ENCODE peak calls at places on chromosomes 13 and 19, in eight cellular contexts. One of them, this sample, is unnamed.

GRCh38 chr13:73702419-73703071 is 431.7 kb downstream of the KLF12 start:
- DNase-seq in GM12865: peak
- DNase-seq in IMR-90: no peak
- DNase-seq in A673: no peak
- DNase-seq in fibroblast of lung: peak
- DNase-seq in astrocyte: no peak
- DNase-seq in retinal pigment epithelial cell: no peak
- DNase-seq in neural progenitor cell: no peak
- DNase-seq in this sample: no peak

GRCh38 chr13:72536668-72537399 is 190.6 kb downstream of the MZT1 start:
- DNase-seq in GM12865: no peak
- DNase-seq in IMR-90: no peak
- DNase-seq in A673: no peak
- DNase-seq in fibroblast of lung: peak
- DNase-seq in astrocyte: peak
- DNase-seq in retinal pigment epithelial cell: no peak
- DNase-seq in neural progenitor cell: no peak
- DNase-seq in this sample: no peak

GRCh38 chr19:39518458-39518857 is 3.5 kb downstream of the SELENOV start:
- DNase-seq in GM12865: no peak
- DNase-seq in IMR-90: no peak
- DNase-seq in A673: no peak
- DNase-seq in fibroblast of lung: no peak
- DNase-seq in astrocyte: no peak
- DNase-seq in retinal pigment epithelial cell: no peak
- DNase-seq in neural progenitor cell: no peak
- DNase-seq in this sample: no peak

GRCh38 chr13:106291006-106291405 is 244.5 kb downstream of the EFNB2 start:
- DNase-seq in GM12865: no peak
- DNase-seq in IMR-90: peak
- DNase-seq in A673: no peak
- DNase-seq in fibroblast of lung: peak
- DNase-seq in astrocyte: peak
- DNase-seq in retinal pigment epithelial cell: no peak
- DNase-seq in neural progenitor cell: no peak
- DNase-seq in this sample: no peak

GRCh38 chr13:60164490-60164889 is 762 bp upstream of the DIAPH3 start:
- DNase-seq in GM12865: peak
- DNase-seq in IMR-90: peak
- DNase-seq in A673: no peak
- DNase-seq in fibroblast of lung: peak
- DNase-seq in astrocyte: no peak
- DNase-seq in retinal pigment epithelial cell: no peak
- DNase-seq in neural progenitor cell: peak
- DNase-seq in this sample: no peak

GRCh38 chr19:49560358-49560900 is 19.9 kb downstream of the NOSIP start:
- DNase-seq in GM12865: no peak
- DNase-seq in IMR-90: no peak
- DNase-seq in A673: no peak
- DNase-seq in fibroblast of lung: no peak
- DNase-seq in astrocyte: no peak
- DNase-seq in retinal pigment epithelial cell: no peak
- DNase-seq in neural progenitor cell: no peak
- DNase-seq in this sample: no peak

GRCh38 chr13:97976551-97977375 is 23.3 kb downstream of the IPO5 start:
- DNase-seq in GM12865: no peak
- DNase-seq in IMR-90: no peak
- DNase-seq in A673: peak
- DNase-seq in fibroblast of lung: no peak
- DNase-seq in astrocyte: no peak
- DNase-seq in retinal pigment epithelial cell: no peak
- DNase-seq in neural progenitor cell: no peak
- DNase-seq in this sample: no peak

GRCh38 chr19:1068111-1069001 is 1.4 kb downstream of the ARHGAP45 start:
- DNase-seq in GM12865: peak
- DNase-seq in IMR-90: no peak
- DNase-seq in A673: no peak
- DNase-seq in fibroblast of lung: no peak
- DNase-seq in astrocyte: no peak
- DNase-seq in retinal pigment epithelial cell: no peak
- DNase-seq in neural progenitor cell: no peak
- DNase-seq in this sample: no peak

GRCh38 chr13:74288361-74288911 is 154.2 kb upstream of the KLF12 start:
- DNase-seq in GM12865: peak
- DNase-seq in IMR-90: no peak
- DNase-seq in A673: peak
- DNase-seq in fibroblast of lung: no peak
- DNase-seq in astrocyte: peak
- DNase-seq in retinal pigment epithelial cell: no peak
- DNase-seq in neural progenitor cell: peak
- DNase-seq in this sample: peak

GRCh38 chr19:3364501-3364858 is 1.9 kb upstream of the NFIC start:
- DNase-seq in GM12865: no peak
- DNase-seq in IMR-90: no peak
- DNase-seq in A673: no peak
- DNase-seq in fibroblast of lung: no peak
- DNase-seq in astrocyte: no peak
- DNase-seq in retinal pigment epithelial cell: no peak
- DNase-seq in neural progenitor cell: no peak
- DNase-seq in this sample: no peak

GRCh38 chr19:33370783-33371182 is 2.7 kb upstream of the CEBPG start:
- DNase-seq in GM12865: no peak
- DNase-seq in IMR-90: no peak
- DNase-seq in A673: no peak
- DNase-seq in fibroblast of lung: no peak
- DNase-seq in astrocyte: no peak
- DNase-seq in retinal pigment epithelial cell: no peak
- DNase-seq in neural progenitor cell: no peak
- DNase-seq in this sample: no peak

GRCh38 chr19:44747739-44748425 is 626 bp upstream of the BCL3 start:
- DNase-seq in GM12865: no peak
- DNase-seq in IMR-90: peak
- DNase-seq in A673: peak
- DNase-seq in fibroblast of lung: peak
- DNase-seq in astrocyte: peak
- DNase-seq in retinal pigment epithelial cell: no peak
- DNase-seq in neural progenitor cell: peak
- DNase-seq in this sample: peak

GRCh38 chr13:80339578-80339840 is 1.4 kb downstream of the SPRY2 start:
- DNase-seq in GM12865: no peak
- DNase-seq in IMR-90: no peak
- DNase-seq in A673: peak
- DNase-seq in fibroblast of lung: peak
- DNase-seq in astrocyte: peak
- DNase-seq in retinal pigment epithelial cell: no peak
- DNase-seq in neural progenitor cell: peak
- DNase-seq in this sample: no peak

GRCh38 chr13:80340643-80341097 is 256 bp downstream of the SPRY2 start:
- DNase-seq in GM12865: peak
- DNase-seq in IMR-90: peak
- DNase-seq in A673: peak
- DNase-seq in fibroblast of lung: peak
- DNase-seq in astrocyte: peak
- DNase-seq in retinal pigment epithelial cell: no peak
- DNase-seq in neural progenitor cell: no peak
- DNase-seq in this sample: peak

GRCh38 chr13:80337706-80338105 is 3.2 kb downstream of the SPRY2 start:
- DNase-seq in GM12865: no peak
- DNase-seq in IMR-90: no peak
- DNase-seq in A673: no peak
- DNase-seq in fibroblast of lung: peak
- DNase-seq in astrocyte: peak
- DNase-seq in retinal pigment epithelial cell: no peak
- DNase-seq in neural progenitor cell: no peak
- DNase-seq in this sample: no peak

GRCh38 chr13:80339841-80340642 is 884 bp downstream of the SPRY2 start:
- DNase-seq in GM12865: peak
- DNase-seq in IMR-90: peak
- DNase-seq in A673: no peak
- DNase-seq in fibroblast of lung: peak
- DNase-seq in astrocyte: peak
- DNase-seq in retinal pigment epithelial cell: no peak
- DNase-seq in neural progenitor cell: peak
- DNase-seq in this sample: peak

DNA sequence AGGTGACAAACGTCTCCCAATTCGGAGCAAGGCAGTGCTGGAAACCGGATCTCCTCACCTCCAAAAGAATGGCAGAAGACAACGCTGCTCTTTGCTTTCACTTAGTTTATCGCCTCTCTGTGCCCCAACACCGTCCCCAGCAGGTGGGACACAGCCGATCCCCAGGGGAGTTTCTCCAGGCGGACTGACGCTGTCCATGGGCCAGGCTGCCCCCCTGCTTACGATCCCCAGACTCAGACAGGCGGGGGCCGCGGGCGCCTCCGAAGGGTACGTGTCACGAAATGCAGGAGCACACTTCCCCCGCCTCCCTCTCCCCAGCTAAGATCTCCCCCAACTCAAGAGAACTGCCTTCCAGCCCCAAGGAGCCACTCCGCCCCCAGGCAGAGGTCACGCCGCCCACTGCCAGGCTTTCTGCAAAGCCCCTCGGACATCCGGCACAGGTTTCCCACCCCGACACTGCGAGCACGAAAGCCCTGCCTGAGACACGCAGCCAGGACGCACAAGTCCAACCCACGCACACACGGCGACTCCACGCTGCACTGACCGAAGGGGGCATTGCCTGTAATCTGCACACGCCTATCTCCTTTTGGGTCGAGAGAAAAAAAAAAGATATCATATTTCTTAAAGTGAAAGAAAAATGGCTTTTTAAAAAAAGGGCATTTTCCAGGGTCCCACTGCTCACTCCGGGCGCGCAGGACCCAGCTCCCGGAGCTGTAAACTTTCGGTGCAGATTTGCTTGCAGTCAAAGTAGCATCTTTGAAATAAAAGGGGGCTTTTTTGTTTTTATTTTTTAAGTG is 1.9 kb downstream of the SPRY2 start:
- DNase-seq in GM12865: peak
- DNase-seq in IMR-90: peak
- DNase-seq in A673: peak
- DNase-seq in fibroblast of lung: peak
- DNase-seq in astrocyte: peak
- DNase-seq in retinal pigment epithelial cell: no peak
- DNase-seq in neural progenitor cell: peak
- DNase-seq in this sample: peak
- TF ChIP-seq CTCF in GM12865: no peak
- TF ChIP-seq CTCF in IMR-90: peak
- TF ChIP-seq CTCF in A673: peak
- TF ChIP-seq CTCF in fibroblast of lung: no peak
- TF ChIP-seq CTCF in astrocyte: no peak
- TF ChIP-seq CTCF in retinal pigment epithelial cell: peak
- TF ChIP-seq CTCF in neural progenitor cell: peak
- TF ChIP-seq CTCF in this sample: no peak

DNA sequence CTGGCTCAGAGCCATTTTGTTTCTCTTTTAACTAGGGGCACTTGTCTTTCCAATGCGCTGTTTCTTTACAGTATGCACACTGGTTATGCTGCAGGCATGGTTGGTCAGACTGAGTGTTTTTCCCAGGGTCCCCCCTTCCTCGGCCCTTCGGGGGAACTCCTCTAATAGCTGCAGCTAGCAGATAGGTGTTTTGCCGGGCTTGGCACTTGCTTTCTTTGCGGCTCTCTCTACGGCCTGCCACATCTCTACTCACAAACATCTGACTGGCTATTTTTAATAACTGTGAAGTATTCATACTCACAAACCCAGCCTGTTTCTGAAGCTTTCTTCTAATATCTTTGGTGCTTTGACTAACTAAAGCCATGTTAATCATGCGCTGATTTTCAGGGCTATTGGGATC is 89.4 kb downstream of the SLC25A15 start:
- DNase-seq in GM12865: no peak
- DNase-seq in IMR-90: no peak
- DNase-seq in A673: no peak
- DNase-seq in fibroblast of lung: no peak
- DNase-seq in astrocyte: no peak
- DNase-seq in retinal pigment epithelial cell: no peak
- DNase-seq in neural progenitor cell: no peak
- DNase-seq in this sample: no peak
- TF ChIP-seq CTCF in GM12865: no peak
- TF ChIP-seq CTCF in IMR-90: no peak
- TF ChIP-seq CTCF in A673: no peak
- TF ChIP-seq CTCF in fibroblast of lung: no peak
- TF ChIP-seq CTCF in astrocyte: no peak
- TF ChIP-seq CTCF in retinal pigment epithelial cell: no peak
- TF ChIP-seq CTCF in neural progenitor cell: no peak
- TF ChIP-seq CTCF in this sample: no peak

DNA sequence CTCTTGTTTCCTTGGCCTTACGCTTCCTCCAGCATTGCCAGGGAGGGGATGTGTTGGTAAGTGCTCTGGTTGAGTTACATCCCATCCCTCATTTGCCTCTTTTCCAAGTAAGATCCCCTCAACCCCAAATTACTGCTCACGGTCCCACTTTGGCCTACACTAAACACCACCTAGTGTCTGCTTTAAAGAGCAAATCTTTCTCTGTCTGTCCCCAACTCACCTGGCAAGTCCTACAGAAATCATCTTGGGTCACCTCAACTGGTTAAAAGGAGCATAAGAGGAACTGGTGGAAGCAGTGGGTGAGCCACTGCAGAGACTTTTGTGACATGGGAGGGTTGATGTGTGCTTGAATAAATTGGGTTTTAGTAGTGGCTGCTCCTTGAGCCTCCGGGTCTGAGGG is 55.2 kb upstream of the SERPINE3 start:
- DNase-seq in GM12865: no peak
- DNase-seq in IMR-90: no peak
- DNase-seq in A673: no peak
- DNase-seq in fibroblast of lung: no peak
- DNase-seq in astrocyte: no peak
- DNase-seq in retinal pigment epithelial cell: no peak
- DNase-seq in neural progenitor cell: no peak
- DNase-seq in this sample: no peak
- TF ChIP-seq CTCF in GM12865: no peak
- TF ChIP-seq CTCF in IMR-90: no peak
- TF ChIP-seq CTCF in A673: no peak
- TF ChIP-seq CTCF in fibroblast of lung: no peak
- TF ChIP-seq CTCF in astrocyte: no peak
- TF ChIP-seq CTCF in retinal pigment epithelial cell: no peak
- TF ChIP-seq CTCF in neural progenitor cell: no peak
- TF ChIP-seq CTCF in this sample: no peak

GRCh38 chr19:14082675-14082960 is 3.0 kb downstream of the C19orf67 start:
- DNase-seq in GM12865: no peak
- DNase-seq in IMR-90: no peak
- DNase-seq in A673: no peak
- DNase-seq in fibroblast of lung: no peak
- DNase-seq in astrocyte: no peak
- DNase-seq in retinal pigment epithelial cell: no peak
- DNase-seq in neural progenitor cell: no peak
- DNase-seq in this sample: no peak

GRCh38 chr19:14085309-14085995 is at the start of gene C19orf67:
- DNase-seq in GM12865: no peak
- DNase-seq in IMR-90: no peak
- DNase-seq in A673: no peak
- DNase-seq in fibroblast of lung: no peak
- DNase-seq in astrocyte: no peak
- DNase-seq in retinal pigment epithelial cell: no peak
- DNase-seq in neural progenitor cell: peak
- DNase-seq in this sample: no peak

GRCh38 chr19:14078406-14078805 is 5.8 kb downstream of the MISP3 start:
- DNase-seq in GM12865: no peak
- DNase-seq in IMR-90: peak
- DNase-seq in A673: no peak
- DNase-seq in fibroblast of lung: no peak
- DNase-seq in astrocyte: no peak
- DNase-seq in retinal pigment epithelial cell: no peak
- DNase-seq in neural progenitor cell: no peak
- DNase-seq in this sample: no peak

GRCh38 chr19:14081797-14082674 is 3.5 kb downstream of the C19orf67 start:
- DNase-seq in GM12865: peak
- DNase-seq in IMR-90: peak
- DNase-seq in A673: no peak
- DNase-seq in fibroblast of lung: peak
- DNase-seq in astrocyte: peak
- DNase-seq in retinal pigment epithelial cell: no peak
- DNase-seq in neural progenitor cell: peak
- DNase-seq in this sample: peak

GRCh38 chr19:14080887-14081796 is 4.4 kb downstream of the C19orf67 start:
- DNase-seq in GM12865: peak
- DNase-seq in IMR-90: peak
- DNase-seq in A673: peak
- DNase-seq in fibroblast of lung: peak
- DNase-seq in astrocyte: peak
- DNase-seq in retinal pigment epithelial cell: peak
- DNase-seq in neural progenitor cell: peak
- DNase-seq in this sample: peak
- TF ChIP-seq CTCF in GM12865: no peak
- TF ChIP-seq CTCF in IMR-90: no peak
- TF ChIP-seq CTCF in A673: no peak
- TF ChIP-seq CTCF in fibroblast of lung: no peak
- TF ChIP-seq CTCF in astrocyte: no peak
- TF ChIP-seq CTCF in retinal pigment epithelial cell: no peak
- TF ChIP-seq CTCF in neural progenitor cell: no peak
- TF ChIP-seq CTCF in this sample: no peak